ENCODE peak calls at places on chromosomes 1 and 21, in seven cellular contexts. O is CD8-positive, alpha-beta memory T cell; J is cardiac muscle cell; F is G401; K is CD8-positive, alpha-beta T cell; S is HT1080; T is fibroblast of lung. R is an unnamed sample.

GRCh38 chr21:29481081-29481480 is 182.4 kb downstream of the BACH1 start:
- DNase-seq in J (no peak), O (no peak), S (no peak), T (no peak), K (no peak), F (no peak), R (no peak)

GRCh38 chr1:89489037-89489729 is 35.4 kb upstream of the LRRC8B start:
- DNase-seq in S (peak; percentile 70), O (no peak), K (no peak), F (peak; percentile 19), T (peak; percentile 68), J (peak; percentile 68), R (no peak)

GRCh38 chr1:246647513-246647912 is 76.7 kb upstream of the SCCPDH start:
- DNase-seq in J (peak; percentile 46), K (no peak), F (no peak), O (no peak), T (peak; percentile 45), S (no peak), R (peak; percentile 4)

GRCh38 chr1:231612393-231613089 is 14.0 kb upstream of the DISC1 start:
- DNase-seq in K (peak; percentile 61), F (no peak), O (peak; percentile 23), T (no peak), S (no peak), J (no peak), R (no peak)

GRCh38 chr1:198713081-198713480 is 74.2 kb downstream of the PTPRC start:
- DNase-seq in F (no peak), K (no peak), T (peak; percentile 49), J (peak; percentile 3), S (peak; percentile 17), O (no peak), R (no peak)

GRCh38 chr1:244106173-244106572 is 55.1 kb downstream of the ZBTB18 start:
- DNase-seq in F (no peak), O (no peak), T (no peak), J (no peak), S (no peak), K (no peak), R (no peak)

GRCh38 chr1:152182942-152183341 is 23.9 kb upstream of the RPTN start:
- DNase-seq in T (peak; percentile 87), J (peak; percentile 89), F (no peak), K (no peak), O (no peak), S (peak; percentile 92), R (no peak)

GRCh38 chr1:171644805-171645483 is 7.5 kb downstream of the MYOC start:
- DNase-seq in K (peak; percentile 60), S (peak; percentile 88), J (peak; percentile 91), O (peak; percentile 12), T (peak; percentile 73), F (peak; percentile 92), R (peak; percentile 18)

GRCh38 chr1:170518185-170518834 is 13.7 kb upstream of the GORAB start:
- DNase-seq in S (no peak), F (no peak), K (no peak), J (no peak), T (no peak), O (no peak), R (no peak)

GRCh38 chr1:203287109-203287893 is 18.0 kb upstream of the BTG2 start:
- DNase-seq in J (peak; percentile 71), K (peak; percentile 84), O (peak; percentile 63), T (no peak), F (no peak), S (no peak), R (peak; percentile 34)

GRCh38 chr1:65264197-65264929 is 45.0 kb upstream of the DNAJC6 start:
- DNase-seq in T (peak; percentile 63), O (no peak), J (peak; percentile 62), S (peak; percentile 10), F (peak; percentile 96), K (no peak), R (no peak)

GRCh38 chr1:117318456-117318855 is 48.8 kb upstream of the MAN1A2 start:
- DNase-seq in J (no peak), O (no peak), T (no peak), K (no peak), S (no peak), F (no peak), R (no peak)

GRCh38 chr1:91804546-91805023 is 81.4 kb downstream of the TGFBR3 start:
- DNase-seq in T (peak; percentile 93), J (peak; percentile 70), K (peak; percentile 96), S (peak; percentile 99), O (peak; percentile 71), F (no peak), R (no peak)

GRCh38 chr1:56910441-56910985 is 55.3 kb downstream of the C8B start:
- DNase-seq in K (no peak), F (no peak), O (no peak), T (no peak), J (peak; percentile 13), S (no peak), R (no peak)

GRCh38 chr1:69269491-69269890 is 298.2 kb upstream of the LRRC7 start:
- DNase-seq in T (no peak), F (no peak), S (no peak), O (no peak), J (no peak), K (no peak), R (no peak)

GRCh38 chr1:17759114-17759513 is 4.0 kb downstream of the ACTL8 start:
- DNase-seq in T (no peak), F (no peak), K (no peak), O (no peak), J (no peak), S (peak; percentile 59), R (no peak)

GRCh38 chr1:37323486-37324377 is 150.6 kb upstream of the ZC3H12A start:
- DNase-seq in K (no peak), S (peak; percentile 37), J (peak; percentile 29), O (no peak), T (no peak), F (no peak), R (no peak)

GRCh38 chr1:94416901-94417701 is 1.1 kb upstream of the ABCD3 start:
- DNase-seq in K (no peak), O (no peak), J (peak; percentile 94), F (peak; percentile 61), T (peak; percentile 82), S (peak; percentile 69), R (peak; percentile 50)

GRCh38 chr1:41436281-41437010 is 48.0 kb downstream of the EDN2 start:
- DNase-seq in K (no peak), T (no peak), O (no peak), F (no peak), S (no peak), J (no peak), R (no peak)

GRCh38 chr1:67214420-67215174 is 48.3 kb downstream of the IL23R start:
- DNase-seq in F (peak; percentile 4), S (no peak), K (peak; percentile 45), T (peak; percentile 17), J (peak; percentile 37), O (peak; percentile 18), R (no peak)

GRCh38 chr1:166875302-166875733 is 746 bp downstream of the TADA1 start:
- DNase-seq in S (no peak), J (no peak), F (no peak), K (no peak), O (no peak), T (no peak), R (no peak)

GRCh38 chr21:32958288-32958992 is 67.3 kb upstream of the OLIG2 start:
- DNase-seq in J (no peak), T (no peak), K (no peak), S (no peak), F (no peak), O (no peak), R (no peak)

GRCh38 chr1:175217674-175218073 is 25.1 kb upstream of the KIAA0040 start:
- DNase-seq in O (no peak), J (no peak), F (no peak), K (no peak), T (no peak), S (no peak), R (no peak)

GRCh38 chr1:27000817-27001460 is 7.4 kb downstream of the TRNP1 start:
- DNase-seq in K (no peak), O (no peak), T (peak; percentile 81), S (peak; percentile 88), F (no peak), J (peak; percentile 62), R (no peak)

GRCh38 chr21:43292041-43292865 is 123.4 kb downstream of the CRYAA start:
- DNase-seq in K (no peak), S (no peak), F (no peak), O (no peak), T (no peak), J (no peak), R (no peak)

GRCh38 chr1:228021526-228022030 is 14.8 kb downstream of the WNT3A start:
- DNase-seq in F (no peak), J (no peak), T (no peak), O (no peak), S (no peak), K (no peak), R (no peak)

GRCh38 chr1:229229137-229229720 is 41.7 kb upstream of the RAB4A start:
- DNase-seq in K (no peak), O (no peak), J (peak; percentile 49), S (no peak), F (no peak), T (peak; percentile 18), R (no peak)

GRCh38 chr1:235336903-235337302 is 8.5 kb downstream of the GGPS1 start:
- DNase-seq in F (no peak), O (no peak), K (peak; percentile 35), T (no peak), J (no peak), S (no peak), R (no peak)

GRCh38 chr1:23777979-23778814 is at the start of gene PITHD1:
- DNase-seq in O (peak; percentile 72), F (peak; percentile 87), S (peak; percentile 60), K (peak; percentile 79), J (peak; percentile 90), T (peak; percentile 76), R (peak; percentile 71)

GRCh38 chr1:36322786-36323635 is 434 bp downstream of the EVA1B start:
- DNase-seq in S (peak; percentile 17), O (no peak), F (no peak), T (peak; percentile 54), J (peak; percentile 77), K (peak; percentile 38), R (no peak)

GRCh38 chr1:212791261-212791675 is 309 bp downstream of the NSL1 start:
- DNase-seq in K (no peak), F (no peak), T (no peak), O (no peak), J (peak; percentile 78), S (no peak), R (no peak)

GRCh38 chr1:14919755-14920154 is 233.8 kb upstream of the TMEM51 start:
- DNase-seq in F (no peak), O (no peak), S (no peak), T (no peak), K (no peak), J (no peak), R (no peak)

GRCh38 chr1:200880212-200880611 is 7.4 kb downstream of the GPR25 start:
- DNase-seq in K (no peak), T (no peak), J (no peak), F (no peak), S (peak; percentile 13), O (no peak), R (no peak)

GRCh38 chr1:44609412-44609767 is 64.9 kb downstream of the TMEM53 start:
- DNase-seq in J (peak; percentile 58), K (peak; percentile 28), T (peak; percentile 28), F (peak; percentile 40), O (peak; percentile 4), S (peak; percentile 33), R (peak; percentile 34)